ENCODE peak calls at places on chromosomes 4 and X, in ten cellular contexts. One of them, this sample, is unnamed.
A peak's percentile ranks its signal among the peaks of the same experiment; 100 is the strongest.

GRCh38 chr4:86831262-86832090 is 17.7 kb downstream of the SLC10A6 start:
- DNase-seq in WTC11: no peak
- DNase-seq in M059J: peak; percentile 96
- DNase-seq in psoas muscle: no peak
- DNase-seq in activated T-cell treated with anti-CD3 and anti-CD28 coated beads for 24 hours: no peak
- DNase-seq in choroid plexus epithelial cell: peak; percentile 94
- DNase-seq in heart right ventricle: no peak
- DNase-seq in stimulated activated CD4-positive, alpha-beta T cell treated with anti-CD3 and anti-CD28 coated beads, Interleukin-12 subunit alpha, Interleukin-12 subunit beta, amount 100 ng/mL, for 4 hours: no peak
- DNase-seq in dorsolateral prefrontal cortex: no peak
- DNase-seq in mucosa of descending colon: no peak
- DNase-seq in this sample: no peak

GRCh38 chrX:46686003-46686645 is 72.8 kb downstream of the SLC9A7 start:
- DNase-seq in heart right ventricle: peak; percentile 17
- DNase-seq in WTC11: peak; percentile 22
- DNase-seq in stimulated activated CD4-positive, alpha-beta T cell treated with anti-CD3 and anti-CD28 coated beads, Interleukin-12 subunit alpha, Interleukin-12 subunit beta, amount 100 ng/mL, for 4 hours: peak; percentile 12
- DNase-seq in activated T-cell treated with anti-CD3 and anti-CD28 coated beads for 24 hours: peak; percentile 16
- DNase-seq in mucosa of descending colon: no peak
- DNase-seq in M059J: peak; percentile 41
- DNase-seq in choroid plexus epithelial cell: peak; percentile 62
- DNase-seq in psoas muscle: no peak
- DNase-seq in dorsolateral prefrontal cortex: no peak
- DNase-seq in this sample: peak; percentile 4

GRCh38 chr4:68951078-68951805 is at the start of gene UGT2A3:
- DNase-seq in mucosa of descending colon: peak; percentile 40
- DNase-seq in WTC11: peak; percentile 11
- DNase-seq in stimulated activated CD4-positive, alpha-beta T cell treated with anti-CD3 and anti-CD28 coated beads, Interleukin-12 subunit alpha, Interleukin-12 subunit beta, amount 100 ng/mL, for 4 hours: no peak
- DNase-seq in M059J: peak; percentile 2
- DNase-seq in activated T-cell treated with anti-CD3 and anti-CD28 coated beads for 24 hours: no peak
- DNase-seq in choroid plexus epithelial cell: no peak
- DNase-seq in psoas muscle: no peak
- DNase-seq in dorsolateral prefrontal cortex: no peak
- DNase-seq in heart right ventricle: no peak
- DNase-seq in this sample: no peak

GRCh38 chr4:103067841-103068547 is 8.6 kb downstream of the SLC9B2 start:
- DNase-seq in activated T-cell treated with anti-CD3 and anti-CD28 coated beads for 24 hours: no peak
- DNase-seq in dorsolateral prefrontal cortex: no peak
- DNase-seq in mucosa of descending colon: no peak
- DNase-seq in choroid plexus epithelial cell: no peak
- DNase-seq in heart right ventricle: no peak
- DNase-seq in stimulated activated CD4-positive, alpha-beta T cell treated with anti-CD3 and anti-CD28 coated beads, Interleukin-12 subunit alpha, Interleukin-12 subunit beta, amount 100 ng/mL, for 4 hours: no peak
- DNase-seq in M059J: peak; percentile 43
- DNase-seq in psoas muscle: no peak
- DNase-seq in WTC11: no peak
- DNase-seq in this sample: no peak

GRCh38 chr4:87390931-87391782 is at the start of gene HSD17B11:
- DNase-seq in activated T-cell treated with anti-CD3 and anti-CD28 coated beads for 24 hours: peak; percentile 72
- DNase-seq in stimulated activated CD4-positive, alpha-beta T cell treated with anti-CD3 and anti-CD28 coated beads, Interleukin-12 subunit alpha, Interleukin-12 subunit beta, amount 100 ng/mL, for 4 hours: peak; percentile 62
- DNase-seq in heart right ventricle: peak; percentile 92
- DNase-seq in M059J: peak; percentile 88
- DNase-seq in choroid plexus epithelial cell: peak; percentile 94
- DNase-seq in WTC11: peak; percentile 80
- DNase-seq in psoas muscle: peak; percentile 93
- DNase-seq in dorsolateral prefrontal cortex: peak; percentile 87
- DNase-seq in mucosa of descending colon: peak; percentile 92
- DNase-seq in this sample: peak; percentile 76

GRCh38 chrX:56728752-56729151 is 291 bp upstream of the NBDY start:
- DNase-seq in psoas muscle: no peak
- DNase-seq in dorsolateral prefrontal cortex: no peak
- DNase-seq in activated T-cell treated with anti-CD3 and anti-CD28 coated beads for 24 hours: no peak
- DNase-seq in choroid plexus epithelial cell: peak; percentile 34
- DNase-seq in WTC11: no peak
- DNase-seq in stimulated activated CD4-positive, alpha-beta T cell treated with anti-CD3 and anti-CD28 coated beads, Interleukin-12 subunit alpha, Interleukin-12 subunit beta, amount 100 ng/mL, for 4 hours: peak; percentile 7
- DNase-seq in heart right ventricle: peak; percentile 3
- DNase-seq in mucosa of descending colon: peak; percentile 23
- DNase-seq in M059J: peak; percentile 43
- DNase-seq in this sample: peak; percentile 38

GRCh38 chrX:40090961-40091360 is 6.8 kb downstream of the BCOR start:
- DNase-seq in WTC11: no peak
- DNase-seq in psoas muscle: no peak
- DNase-seq in heart right ventricle: no peak
- DNase-seq in choroid plexus epithelial cell: no peak
- DNase-seq in dorsolateral prefrontal cortex: no peak
- DNase-seq in M059J: no peak
- DNase-seq in mucosa of descending colon: no peak
- DNase-seq in activated T-cell treated with anti-CD3 and anti-CD28 coated beads for 24 hours: no peak
- DNase-seq in stimulated activated CD4-positive, alpha-beta T cell treated with anti-CD3 and anti-CD28 coated beads, Interleukin-12 subunit alpha, Interleukin-12 subunit beta, amount 100 ng/mL, for 4 hours: no peak
- DNase-seq in this sample: no peak

GRCh38 chr4:60989141-60989540 is 211.0 kb upstream of the ADGRL3 start:
- DNase-seq in M059J: no peak
- DNase-seq in activated T-cell treated with anti-CD3 and anti-CD28 coated beads for 24 hours: no peak
- DNase-seq in choroid plexus epithelial cell: no peak
- DNase-seq in heart right ventricle: no peak
- DNase-seq in dorsolateral prefrontal cortex: no peak
- DNase-seq in psoas muscle: no peak
- DNase-seq in stimulated activated CD4-positive, alpha-beta T cell treated with anti-CD3 and anti-CD28 coated beads, Interleukin-12 subunit alpha, Interleukin-12 subunit beta, amount 100 ng/mL, for 4 hours: no peak
- DNase-seq in WTC11: no peak
- DNase-seq in mucosa of descending colon: no peak
- DNase-seq in this sample: no peak

GRCh38 chr4:11700751-11701226 is 272.1 kb upstream of the HS3ST1 start:
- DNase-seq in WTC11: no peak
- DNase-seq in dorsolateral prefrontal cortex: no peak
- DNase-seq in stimulated activated CD4-positive, alpha-beta T cell treated with anti-CD3 and anti-CD28 coated beads, Interleukin-12 subunit alpha, Interleukin-12 subunit beta, amount 100 ng/mL, for 4 hours: no peak
- DNase-seq in heart right ventricle: no peak
- DNase-seq in mucosa of descending colon: no peak
- DNase-seq in M059J: peak; percentile 83
- DNase-seq in psoas muscle: no peak
- DNase-seq in activated T-cell treated with anti-CD3 and anti-CD28 coated beads for 24 hours: no peak
- DNase-seq in choroid plexus epithelial cell: peak; percentile 23
- DNase-seq in this sample: no peak

GRCh38 chrX:153723351-153724251 is 586 bp downstream of the BCAP31 start:
- DNase-seq in choroid plexus epithelial cell: peak; percentile 55
- DNase-seq in M059J: peak; percentile 71
- DNase-seq in WTC11: peak; percentile 38
- DNase-seq in stimulated activated CD4-positive, alpha-beta T cell treated with anti-CD3 and anti-CD28 coated beads, Interleukin-12 subunit alpha, Interleukin-12 subunit beta, amount 100 ng/mL, for 4 hours: peak; percentile 67
- DNase-seq in mucosa of descending colon: peak; percentile 71
- DNase-seq in psoas muscle: peak; percentile 63
- DNase-seq in activated T-cell treated with anti-CD3 and anti-CD28 coated beads for 24 hours: peak; percentile 51
- DNase-seq in dorsolateral prefrontal cortex: no peak
- DNase-seq in heart right ventricle: peak; percentile 18
- DNase-seq in this sample: peak; percentile 40

GRCh38 chr4:120921456-120922389 is 803 bp downstream of the PRDM5 start:
- DNase-seq in psoas muscle: peak; percentile 82
- DNase-seq in mucosa of descending colon: peak; percentile 81
- DNase-seq in activated T-cell treated with anti-CD3 and anti-CD28 coated beads for 24 hours: peak; percentile 28
- DNase-seq in WTC11: peak; percentile 41
- DNase-seq in choroid plexus epithelial cell: peak; percentile 60
- DNase-seq in M059J: peak; percentile 64
- DNase-seq in heart right ventricle: peak; percentile 80
- DNase-seq in stimulated activated CD4-positive, alpha-beta T cell treated with anti-CD3 and anti-CD28 coated beads, Interleukin-12 subunit alpha, Interleukin-12 subunit beta, amount 100 ng/mL, for 4 hours: peak; percentile 52
- DNase-seq in dorsolateral prefrontal cortex: no peak
- DNase-seq in this sample: peak; percentile 51

GRCh38 chr4:40736910-40737309 is 12.8 kb upstream of the NSUN7 start:
- DNase-seq in heart right ventricle: no peak
- DNase-seq in M059J: peak; percentile 60
- DNase-seq in psoas muscle: no peak
- DNase-seq in choroid plexus epithelial cell: peak; percentile 70
- DNase-seq in mucosa of descending colon: no peak
- DNase-seq in WTC11: no peak
- DNase-seq in activated T-cell treated with anti-CD3 and anti-CD28 coated beads for 24 hours: no peak
- DNase-seq in dorsolateral prefrontal cortex: no peak
- DNase-seq in stimulated activated CD4-positive, alpha-beta T cell treated with anti-CD3 and anti-CD28 coated beads, Interleukin-12 subunit alpha, Interleukin-12 subunit beta, amount 100 ng/mL, for 4 hours: no peak
- DNase-seq in this sample: no peak

GRCh38 chrX:96483642-96484160 is 200.9 kb upstream of the DIAPH2 start:
- DNase-seq in stimulated activated CD4-positive, alpha-beta T cell treated with anti-CD3 and anti-CD28 coated beads, Interleukin-12 subunit alpha, Interleukin-12 subunit beta, amount 100 ng/mL, for 4 hours: no peak
- DNase-seq in choroid plexus epithelial cell: no peak
- DNase-seq in dorsolateral prefrontal cortex: no peak
- DNase-seq in mucosa of descending colon: no peak
- DNase-seq in activated T-cell treated with anti-CD3 and anti-CD28 coated beads for 24 hours: no peak
- DNase-seq in M059J: no peak
- DNase-seq in heart right ventricle: no peak
- DNase-seq in WTC11: no peak
- DNase-seq in psoas muscle: no peak
- DNase-seq in this sample: no peak

GRCh38 chrX:38882894-38883620 is 81.8 kb downstream of the MID1IP1 start:
- DNase-seq in activated T-cell treated with anti-CD3 and anti-CD28 coated beads for 24 hours: no peak
- DNase-seq in M059J: peak; percentile 97
- DNase-seq in heart right ventricle: no peak
- DNase-seq in dorsolateral prefrontal cortex: no peak
- DNase-seq in choroid plexus epithelial cell: no peak
- DNase-seq in WTC11: no peak
- DNase-seq in mucosa of descending colon: no peak
- DNase-seq in stimulated activated CD4-positive, alpha-beta T cell treated with anti-CD3 and anti-CD28 coated beads, Interleukin-12 subunit alpha, Interleukin-12 subunit beta, amount 100 ng/mL, for 4 hours: no peak
- DNase-seq in psoas muscle: no peak
- DNase-seq in this sample: no peak

GRCh38 chrX:1442724-1443367 is 9.9 kb downstream of the ASMTL start:
- DNase-seq in dorsolateral prefrontal cortex: no peak
- DNase-seq in mucosa of descending colon: peak; percentile 2
- DNase-seq in heart right ventricle: no peak
- DNase-seq in M059J: no peak
- DNase-seq in stimulated activated CD4-positive, alpha-beta T cell treated with anti-CD3 and anti-CD28 coated beads, Interleukin-12 subunit alpha, Interleukin-12 subunit beta, amount 100 ng/mL, for 4 hours: no peak
- DNase-seq in choroid plexus epithelial cell: no peak
- DNase-seq in WTC11: peak; percentile 5
- DNase-seq in psoas muscle: no peak
- DNase-seq in activated T-cell treated with anti-CD3 and anti-CD28 coated beads for 24 hours: no peak
- DNase-seq in this sample: no peak

GRCh38 chr4:24969486-24969885 is 56.6 kb upstream of the CCDC149 start:
- DNase-seq in stimulated activated CD4-positive, alpha-beta T cell treated with anti-CD3 and anti-CD28 coated beads, Interleukin-12 subunit alpha, Interleukin-12 subunit beta, amount 100 ng/mL, for 4 hours: no peak
- DNase-seq in dorsolateral prefrontal cortex: no peak
- DNase-seq in choroid plexus epithelial cell: no peak
- DNase-seq in psoas muscle: no peak
- DNase-seq in mucosa of descending colon: no peak
- DNase-seq in heart right ventricle: no peak
- DNase-seq in WTC11: no peak
- DNase-seq in M059J: no peak
- DNase-seq in activated T-cell treated with anti-CD3 and anti-CD28 coated beads for 24 hours: no peak
- DNase-seq in this sample: no peak

GRCh38 chrX:69506617-69507499 is 2.7 kb downstream of the NALF2 start:
- DNase-seq in dorsolateral prefrontal cortex: no peak
- DNase-seq in mucosa of descending colon: no peak
- DNase-seq in stimulated activated CD4-positive, alpha-beta T cell treated with anti-CD3 and anti-CD28 coated beads, Interleukin-12 subunit alpha, Interleukin-12 subunit beta, amount 100 ng/mL, for 4 hours: no peak
- DNase-seq in activated T-cell treated with anti-CD3 and anti-CD28 coated beads for 24 hours: no peak
- DNase-seq in M059J: peak; percentile 15
- DNase-seq in choroid plexus epithelial cell: peak; percentile 10
- DNase-seq in psoas muscle: no peak
- DNase-seq in heart right ventricle: no peak
- DNase-seq in WTC11: no peak
- DNase-seq in this sample: no peak

This sample was measured in naive thymus-derived CD8-positive, alpha-beta T cell.